ENCODE peak calls at places on chromosomes 6 and 20, in eight cellular contexts. S, U, D, T, I, N, O and Z are unnamed samples.

GRCh38 chr20:20953738-20954657 is 152.2 kb downstream of the LINC00237 start:
- DNase-seq in O (no peak), I (no peak), T (no peak), D (no peak), N (no peak), S (no peak), U (no peak), Z (no peak)

GRCh38 chr6:19180348-19181073 is 656.7 kb upstream of the ID4 start:
- DNase-seq in U (no peak), T (no peak), O (no peak), S (no peak), I (no peak), N (no peak), D (peak; percentile 61), Z (no peak)

GRCh38 chr6:97632392-97632791 is 349.4 kb upstream of the MMS22L start:
- DNase-seq in D (no peak), N (no peak), S (no peak), U (no peak), I (no peak), T (no peak), O (no peak), Z (no peak)

GRCh38 chr20:46060301-46060881 is 29.4 kb downstream of the NCOA5 start:
- DNase-seq in T (no peak), O (no peak), U (no peak), S (peak; percentile 19), D (no peak), I (no peak), N (no peak), Z (no peak)

GRCh38 chr20:25019381-25020155 is 27.0 kb upstream of the APMAP start:
- DNase-seq in T (no peak), O (no peak), U (no peak), S (no peak), I (no peak), D (no peak), N (no peak), Z (no peak)

GRCh38 chr6:141421378-141421777 is 711.3 kb upstream of the GJE1 start:
- DNase-seq in N (no peak), I (no peak), T (no peak), O (peak; percentile 80), S (no peak), U (peak; percentile 61), D (peak; percentile 74), Z (no peak)

GRCh38 chr6:77040566-77041195 is 422.6 kb downstream of the HTR1B start:
- DNase-seq in I (no peak), O (peak; percentile 53), S (no peak), D (no peak), N (no peak), T (no peak), U (no peak), Z (no peak)

GRCh38 chr6:112222111-112222726 is 32.1 kb downstream of the LAMA4 start:
- DNase-seq in I (no peak), S (no peak), O (peak; percentile 88), N (no peak), U (no peak), D (peak; percentile 76), T (no peak), Z (no peak)

GRCh38 chr6:16956371-16956770 is 145.5 kb upstream of the STMND1 start:
- DNase-seq in O (no peak), S (no peak), T (no peak), N (no peak), D (peak; percentile 64), U (no peak), I (no peak), Z (no peak)

GRCh38 chr6:36491378-36491965 is 48.7 kb downstream of the KCTD20 start:
- DNase-seq in T (no peak), O (no peak), I (no peak), N (no peak), D (no peak), S (no peak), U (no peak), Z (no peak)

GRCh38 chr6:143999406-143999805 is 8.7 kb downstream of the PLAGL1 start:
- DNase-seq in N (no peak), T (no peak), I (no peak), O (peak; percentile 43), S (no peak), D (peak; percentile 68), U (peak; percentile 75), Z (no peak)

GRCh38 chr6:34437644-34437970 is 11.7 kb upstream of the RPS10 start:
- DNase-seq in I (no peak), T (no peak), D (no peak), U (no peak), S (no peak), O (no peak), N (no peak), Z (no peak)

GRCh38 chr20:45052698-45053440 is 48.1 kb downstream of the KCNS1 start:
- DNase-seq in I (no peak), U (no peak), N (no peak), O (peak; percentile 35), S (no peak), D (peak; percentile 69), T (no peak), Z (no peak)

GRCh38 chr6:24985313-24985712 is 49.6 kb upstream of the RIPOR2 start:
- DNase-seq in I (no peak), T (no peak), U (no peak), N (no peak), O (no peak), S (no peak), D (no peak), Z (no peak)